ENCODE peak calls at places on chromosomes 5 and 9, in ten cellular contexts. One of them, this sample, is unnamed.

GRCh38 chr5:55175781-55176175 is 2.8 kb upstream of the CDC20B start:
- DNase-seq in AG09319: no peak
- DNase-seq in progenitor cell of endocrine pancreas: no peak
- DNase-seq in tibial artery: no peak
- DNase-seq in BJ: no peak
- DNase-seq in adrenal gland: no peak
- DNase-seq in WERI-Rb-1: no peak
- DNase-seq in nephron progenitor cell: no peak
- DNase-seq in sigmoid colon: no peak
- DNase-seq in foreskin fibroblast: no peak
- DNase-seq in this sample: no peak

GRCh38 chr9:93059097-93059959 is 827 bp downstream of the SUSD3 start:
- DNase-seq in AG09319: no peak
- DNase-seq in progenitor cell of endocrine pancreas: no peak
- DNase-seq in tibial artery: no peak
- DNase-seq in BJ: no peak
- DNase-seq in adrenal gland: no peak
- DNase-seq in WERI-Rb-1: no peak
- DNase-seq in nephron progenitor cell: no peak
- DNase-seq in sigmoid colon: no peak
- DNase-seq in foreskin fibroblast: no peak
- DNase-seq in this sample: no peak

GRCh38 chr9:129640086-129640870 is 1.7 kb downstream of the ASB6 start:
- DNase-seq in AG09319: no peak
- DNase-seq in progenitor cell of endocrine pancreas: no peak
- DNase-seq in tibial artery: no peak
- DNase-seq in BJ: no peak
- DNase-seq in adrenal gland: peak; percentile 83
- DNase-seq in WERI-Rb-1: peak; percentile 65
- DNase-seq in nephron progenitor cell: no peak
- DNase-seq in sigmoid colon: no peak
- DNase-seq in foreskin fibroblast: peak; percentile 54
- DNase-seq in this sample: no peak

GRCh38 chr5:80967500-80968181 is 7.5 kb downstream of the RASGRF2 start:
- DNase-seq in AG09319: peak; percentile 57
- DNase-seq in progenitor cell of endocrine pancreas: no peak
- DNase-seq in tibial artery: no peak
- DNase-seq in BJ: peak; percentile 47
- DNase-seq in adrenal gland: no peak
- DNase-seq in WERI-Rb-1: no peak
- DNase-seq in nephron progenitor cell: no peak
- DNase-seq in sigmoid colon: peak; percentile 81
- DNase-seq in foreskin fibroblast: peak; percentile 89
- DNase-seq in this sample: no peak

GRCh38 chr9:133125706-133126696 is 5.0 kb upstream of the RALGDS start:
- DNase-seq in AG09319: no peak
- DNase-seq in progenitor cell of endocrine pancreas: no peak
- DNase-seq in tibial artery: no peak
- DNase-seq in BJ: no peak
- DNase-seq in adrenal gland: no peak
- DNase-seq in WERI-Rb-1: no peak
- DNase-seq in nephron progenitor cell: no peak
- DNase-seq in sigmoid colon: peak; percentile 80
- DNase-seq in foreskin fibroblast: peak; percentile 77
- DNase-seq in this sample: no peak

GRCh38 chr5:54480296-54480695 is 24.8 kb downstream of the HSPB3 start:
- DNase-seq in AG09319: no peak
- DNase-seq in progenitor cell of endocrine pancreas: no peak
- DNase-seq in tibial artery: no peak
- DNase-seq in BJ: no peak
- DNase-seq in adrenal gland: no peak
- DNase-seq in WERI-Rb-1: no peak
- DNase-seq in nephron progenitor cell: no peak
- DNase-seq in sigmoid colon: no peak
- DNase-seq in foreskin fibroblast: peak; percentile 50
- DNase-seq in this sample: no peak

GRCh38 chr5:84303315-84303714 is 81.4 kb downstream of the EDIL3 start:
- DNase-seq in AG09319: no peak
- DNase-seq in progenitor cell of endocrine pancreas: no peak
- DNase-seq in tibial artery: no peak
- DNase-seq in BJ: no peak
- DNase-seq in adrenal gland: no peak
- DNase-seq in WERI-Rb-1: no peak
- DNase-seq in nephron progenitor cell: no peak
- DNase-seq in sigmoid colon: no peak
- DNase-seq in foreskin fibroblast: peak; percentile 2
- DNase-seq in this sample: no peak

GRCh38 chr5:120516799-120517198 is 52.7 kb downstream of the PRR16 start:
- DNase-seq in AG09319: no peak
- DNase-seq in progenitor cell of endocrine pancreas: no peak
- DNase-seq in tibial artery: no peak
- DNase-seq in BJ: no peak
- DNase-seq in adrenal gland: no peak
- DNase-seq in WERI-Rb-1: no peak
- DNase-seq in nephron progenitor cell: no peak
- DNase-seq in sigmoid colon: no peak
- DNase-seq in foreskin fibroblast: no peak
- DNase-seq in this sample: no peak

GRCh38 chr5:14105717-14106435 is 37.3 kb upstream of the TRIO start:
- DNase-seq in AG09319: no peak
- DNase-seq in progenitor cell of endocrine pancreas: no peak
- DNase-seq in tibial artery: no peak
- DNase-seq in BJ: peak; percentile 70
- DNase-seq in adrenal gland: peak; percentile 87
- DNase-seq in WERI-Rb-1: no peak
- DNase-seq in nephron progenitor cell: no peak
- DNase-seq in sigmoid colon: no peak
- DNase-seq in foreskin fibroblast: peak; percentile 91
- DNase-seq in this sample: no peak

GRCh38 chr5:138900281-138900965 is 25.3 kb upstream of the LRRTM2 start:
- DNase-seq in AG09319: no peak
- DNase-seq in progenitor cell of endocrine pancreas: no peak
- DNase-seq in tibial artery: no peak
- DNase-seq in BJ: no peak
- DNase-seq in adrenal gland: no peak
- DNase-seq in WERI-Rb-1: no peak
- DNase-seq in nephron progenitor cell: no peak
- DNase-seq in sigmoid colon: no peak
- DNase-seq in foreskin fibroblast: peak; percentile 35
- DNase-seq in this sample: no peak

GRCh38 chr5:90022711-90023053 is 386.9 kb downstream of the CETN3 start:
- DNase-seq in AG09319: no peak
- DNase-seq in progenitor cell of endocrine pancreas: no peak
- DNase-seq in tibial artery: no peak
- DNase-seq in BJ: no peak
- DNase-seq in adrenal gland: no peak
- DNase-seq in WERI-Rb-1: no peak
- DNase-seq in nephron progenitor cell: no peak
- DNase-seq in sigmoid colon: no peak
- DNase-seq in foreskin fibroblast: no peak
- DNase-seq in this sample: no peak

GRCh38 chr5:91162534-91163381 is 220.4 kb downstream of the ARRDC3 start:
- DNase-seq in AG09319: no peak
- DNase-seq in progenitor cell of endocrine pancreas: no peak
- DNase-seq in tibial artery: peak; percentile 70
- DNase-seq in BJ: no peak
- DNase-seq in adrenal gland: peak; percentile 89
- DNase-seq in WERI-Rb-1: no peak
- DNase-seq in nephron progenitor cell: no peak
- DNase-seq in sigmoid colon: peak; percentile 87
- DNase-seq in foreskin fibroblast: peak; percentile 93
- DNase-seq in this sample: no peak

GRCh38 chr5:138944527-138945322 is 69.6 kb upstream of the LRRTM2 start:
- DNase-seq in AG09319: no peak
- DNase-seq in progenitor cell of endocrine pancreas: no peak
- DNase-seq in tibial artery: no peak
- DNase-seq in BJ: no peak
- DNase-seq in adrenal gland: peak; percentile 48
- DNase-seq in WERI-Rb-1: no peak
- DNase-seq in nephron progenitor cell: peak; percentile 55
- DNase-seq in sigmoid colon: no peak
- DNase-seq in foreskin fibroblast: no peak
- DNase-seq in this sample: no peak

GRCh38 chr9:115766495-115766894 is 387.1 kb upstream of the PAPPA start:
- DNase-seq in AG09319: no peak
- DNase-seq in progenitor cell of endocrine pancreas: no peak
- DNase-seq in tibial artery: no peak
- DNase-seq in BJ: no peak
- DNase-seq in adrenal gland: no peak
- DNase-seq in WERI-Rb-1: no peak
- DNase-seq in nephron progenitor cell: no peak
- DNase-seq in sigmoid colon: no peak
- DNase-seq in foreskin fibroblast: peak; percentile 33
- DNase-seq in this sample: no peak

GRCh38 chr5:178861627-178862026 is 1.9 kb downstream of the ZNF354B start:
- DNase-seq in AG09319: no peak
- DNase-seq in progenitor cell of endocrine pancreas: no peak
- DNase-seq in tibial artery: no peak
- DNase-seq in BJ: no peak
- DNase-seq in adrenal gland: no peak
- DNase-seq in WERI-Rb-1: no peak
- DNase-seq in nephron progenitor cell: no peak
- DNase-seq in sigmoid colon: no peak
- DNase-seq in foreskin fibroblast: no peak
- DNase-seq in this sample: peak; percentile 37
- TF ChIP-seq CTCF in AG09319: no peak
- TF ChIP-seq CTCF in progenitor cell of endocrine pancreas: no peak
- TF ChIP-seq CTCF in tibial artery: no peak
- TF ChIP-seq CTCF in BJ: no peak
- TF ChIP-seq CTCF in adrenal gland: no peak
- TF ChIP-seq CTCF in WERI-Rb-1: no peak
- TF ChIP-seq CTCF in nephron progenitor cell: no peak
- TF ChIP-seq CTCF in sigmoid colon: no peak
- TF ChIP-seq CTCF in foreskin fibroblast: no peak
- TF ChIP-seq CTCF in this sample: no peak

DNA sequence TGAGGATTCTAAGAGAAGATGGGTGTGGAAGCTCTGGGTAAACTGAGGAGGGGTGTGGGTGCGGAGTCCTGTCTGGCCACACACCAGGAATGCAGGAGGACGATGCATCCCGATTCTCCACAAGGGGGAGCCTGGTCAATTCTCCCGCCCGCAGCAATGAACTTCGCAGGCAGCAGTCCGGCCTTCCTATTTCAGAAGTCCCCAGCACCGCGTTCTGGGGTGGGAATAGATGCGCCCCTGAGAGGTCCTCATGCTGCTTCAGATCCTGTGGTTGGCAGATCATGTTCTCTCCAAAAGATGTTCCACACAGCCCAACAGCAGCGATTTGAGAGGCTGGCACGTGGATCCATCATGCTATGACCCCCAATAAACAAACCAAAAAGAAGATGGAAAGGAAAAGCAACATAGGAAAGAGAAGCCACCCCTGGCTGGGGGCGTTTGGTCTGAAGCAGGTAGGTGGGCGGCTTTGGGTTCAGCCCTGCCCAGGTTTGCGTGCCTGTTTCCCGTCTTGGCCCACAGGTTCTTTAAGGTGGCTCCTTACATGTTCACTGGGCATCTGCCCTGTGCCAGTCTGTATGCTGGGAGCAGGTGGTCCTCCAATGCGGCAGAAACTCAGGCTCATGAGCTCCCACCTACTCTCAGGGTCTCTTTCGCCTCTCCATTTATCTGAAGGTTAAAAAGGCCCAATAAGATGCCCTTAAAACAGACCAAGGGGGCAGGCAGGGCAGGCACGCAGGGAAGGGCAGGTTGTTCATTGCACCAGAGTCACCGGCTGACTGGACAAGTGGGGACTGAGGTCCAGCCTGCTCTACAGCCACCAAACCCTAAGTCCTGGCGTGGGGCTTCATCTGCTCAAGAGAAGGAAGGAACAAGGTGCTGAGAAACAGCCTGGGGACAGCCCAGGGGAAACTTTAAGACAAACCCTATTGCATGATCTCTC is 171.6 kb downstream of the PAX5 start:
- DNase-seq in AG09319: no peak
- DNase-seq in progenitor cell of endocrine pancreas: peak; percentile 39
- DNase-seq in tibial artery: no peak
- DNase-seq in BJ: no peak
- DNase-seq in adrenal gland: peak; percentile 61
- DNase-seq in WERI-Rb-1: peak; percentile 44
- DNase-seq in nephron progenitor cell: peak; percentile 66
- DNase-seq in sigmoid colon: no peak
- DNase-seq in foreskin fibroblast: peak; percentile 68
- DNase-seq in this sample: no peak
- TF ChIP-seq CTCF in AG09319: peak; percentile 63
- TF ChIP-seq CTCF in progenitor cell of endocrine pancreas: peak; percentile 75
- TF ChIP-seq CTCF in tibial artery: peak; percentile 13
- TF ChIP-seq CTCF in BJ: peak; percentile 85
- TF ChIP-seq CTCF in adrenal gland: peak; percentile 44
- TF ChIP-seq CTCF in WERI-Rb-1: peak; percentile 85
- TF ChIP-seq CTCF in nephron progenitor cell: peak; percentile 65
- TF ChIP-seq CTCF in sigmoid colon: peak; percentile 35
- TF ChIP-seq CTCF in foreskin fibroblast: peak; percentile 76
- TF ChIP-seq CTCF in this sample: peak; percentile 79

DNA sequence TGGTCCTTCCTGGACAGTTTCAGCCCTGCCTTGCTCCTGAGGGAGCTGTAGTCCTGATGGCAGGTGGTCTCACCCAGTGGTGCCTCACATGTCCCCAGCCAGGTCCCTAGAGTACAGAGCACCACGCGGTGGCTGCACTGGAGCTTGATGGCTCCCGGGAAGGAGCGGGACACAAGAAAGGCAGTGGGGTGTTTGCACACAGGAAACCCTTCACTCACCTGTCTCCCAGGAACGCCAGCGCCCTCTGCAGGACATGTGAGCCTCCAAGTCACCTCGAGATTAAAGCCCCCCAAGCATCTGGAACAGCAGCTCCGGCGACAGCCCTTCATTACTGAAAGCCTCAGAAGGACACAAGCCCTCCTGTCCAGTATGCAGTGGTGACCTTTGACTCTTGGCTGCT is 19.9 kb upstream of the TMEM250 start:
- DNase-seq in AG09319: no peak
- DNase-seq in progenitor cell of endocrine pancreas: peak; percentile 58
- DNase-seq in tibial artery: no peak
- DNase-seq in BJ: no peak
- DNase-seq in adrenal gland: no peak
- DNase-seq in WERI-Rb-1: peak; percentile 86
- DNase-seq in nephron progenitor cell: peak; percentile 65
- DNase-seq in sigmoid colon: no peak
- DNase-seq in foreskin fibroblast: no peak
- DNase-seq in this sample: no peak
- TF ChIP-seq CTCF in AG09319: peak; percentile 26
- TF ChIP-seq CTCF in progenitor cell of endocrine pancreas: peak; percentile 61
- TF ChIP-seq CTCF in tibial artery: no peak
- TF ChIP-seq CTCF in BJ: peak; percentile 44
- TF ChIP-seq CTCF in adrenal gland: no peak
- TF ChIP-seq CTCF in WERI-Rb-1: peak; percentile 91
- TF ChIP-seq CTCF in nephron progenitor cell: peak; percentile 41
- TF ChIP-seq CTCF in sigmoid colon: no peak
- TF ChIP-seq CTCF in foreskin fibroblast: peak; percentile 18
- TF ChIP-seq CTCF in this sample: peak; percentile 56

GRCh38 chr9:134449180-134449916 is 123.1 kb downstream of the RXRA start:
- DNase-seq in AG09319: peak; percentile 91
- DNase-seq in progenitor cell of endocrine pancreas: peak; percentile 81
- DNase-seq in tibial artery: peak; percentile 96
- DNase-seq in BJ: peak; percentile 70
- DNase-seq in adrenal gland: peak; percentile 98
- DNase-seq in WERI-Rb-1: peak; percentile 96
- DNase-seq in nephron progenitor cell: peak; percentile 88
- DNase-seq in sigmoid colon: peak; percentile 98
- DNase-seq in foreskin fibroblast: peak; percentile 98
- DNase-seq in this sample: peak; percentile 91
- TF ChIP-seq CTCF in AG09319: peak; percentile 94
- TF ChIP-seq CTCF in progenitor cell of endocrine pancreas: peak; percentile 87
- TF ChIP-seq CTCF in tibial artery: peak; percentile 97
- TF ChIP-seq CTCF in BJ: peak; percentile 92
- TF ChIP-seq CTCF in adrenal gland: peak; percentile 97
- TF ChIP-seq CTCF in WERI-Rb-1: peak; percentile 95
- TF ChIP-seq CTCF in nephron progenitor cell: peak; percentile 86
- TF ChIP-seq CTCF in sigmoid colon: peak; percentile 85
- TF ChIP-seq CTCF in foreskin fibroblast: peak; percentile 93
- TF ChIP-seq CTCF in this sample: peak; percentile 88

GRCh38 chr5:2020730-2021129 is 138.0 kb upstream of the IRX4 start:
- DNase-seq in AG09319: no peak
- DNase-seq in progenitor cell of endocrine pancreas: no peak
- DNase-seq in tibial artery: no peak
- DNase-seq in BJ: no peak
- DNase-seq in adrenal gland: no peak
- DNase-seq in WERI-Rb-1: no peak
- DNase-seq in nephron progenitor cell: no peak
- DNase-seq in sigmoid colon: no peak
- DNase-seq in foreskin fibroblast: no peak
- DNase-seq in this sample: no peak
- TF ChIP-seq CTCF in AG09319: no peak
- TF ChIP-seq CTCF in progenitor cell of endocrine pancreas: no peak
- TF ChIP-seq CTCF in tibial artery: no peak
- TF ChIP-seq CTCF in BJ: no peak
- TF ChIP-seq CTCF in adrenal gland: no peak
- TF ChIP-seq CTCF in WERI-Rb-1: no peak
- TF ChIP-seq CTCF in nephron progenitor cell: no peak
- TF ChIP-seq CTCF in sigmoid colon: no peak
- TF ChIP-seq CTCF in foreskin fibroblast: no peak
- TF ChIP-seq CTCF in this sample: no peak

This sample was measured in type B pancreatic cell.